ENCODE peak calls at places on chromosome X, in four cellular contexts. J is right atrium auricular region, G is HL-60, L is mammary epithelial cell. H is an unnamed sample.

GRCh38 chrX:39196192-39197102 is 395.2 kb downstream of the MID1IP1 start:
- DNase-seq in G (peak), L (peak), J (no peak), H (peak)

GRCh38 chrX:70433848-70434351 is 10.7 kb upstream of the DLG3 start:
- DNase-seq in J (peak), G (peak), L (peak), H (peak)

GRCh38 chrX:154824638-154825037 is 9.8 kb downstream of the SMIM9 start:
- DNase-seq in J (no peak), L (peak), G (no peak), H (no peak)

GRCh38 chrX:13669246-13669689 is 16.3 kb downstream of the TCEANC start:
- DNase-seq in G (peak), J (peak), L (peak), H (peak)

GRCh38 chrX:139816204-139816603 is 108.2 kb upstream of the MCF2 start:
- DNase-seq in J (no peak), G (no peak), L (no peak), H (no peak)

GRCh38 chrX:155577682-155578081 is 35.1 kb downstream of the TMLHE start:
- DNase-seq in J (no peak), L (no peak), G (no peak), H (no peak)

GRCh38 chrX:45669715-45670360 is 469.2 kb upstream of the DIPK2B start:
- DNase-seq in L (no peak), J (no peak), G (no peak), H (peak)

GRCh38 chrX:12702509-12703091 is 88.6 kb upstream of the PRPS2 start:
- DNase-seq in L (peak), J (no peak), G (no peak), H (no peak)

GRCh38 chrX:132331532-132331931 is 112.3 kb upstream of the RAP2C start:
- DNase-seq in J (no peak), L (no peak), G (no peak), H (no peak)

GRCh38 chrX:73913580-73913979 is 350.6 kb downstream of the CHIC1 start:
- DNase-seq in L (peak), G (no peak), J (no peak), H (peak)

GRCh38 chrX:49930046-49930445 is 7.7 kb downstream of the CLCN5 start:
- DNase-seq in L (no peak), J (no peak), G (no peak), H (no peak)

GRCh38 chrX:39398973-39399268 is 597.7 kb downstream of the MID1IP1 start:
- DNase-seq in J (no peak), L (no peak), G (no peak), H (no peak)

GRCh38 chrX:81662381-81662780 is 460.5 kb downstream of the SH3BGRL start:
- DNase-seq in G (no peak), L (no peak), J (no peak), H (no peak)

GRCh38 chrX:44223150-44223549 is 120.3 kb downstream of the EFHC2 start:
- DNase-seq in J (no peak), L (peak), G (no peak), H (peak)

GRCh38 chrX:41733939-41734338 is 10.0 kb downstream of the GPR82 start:
- DNase-seq in L (peak), G (no peak), J (no peak), H (no peak)

GRCh38 chrX:124747295-124747694 is 400.9 kb downstream of the SH2D1A start:
- DNase-seq in L (no peak), G (no peak), J (no peak), H (no peak)

GRCh38 chrX:13257223-13258051 is 62.4 kb downstream of the ATXN3L start:
- DNase-seq in G (no peak), J (no peak), L (no peak), H (no peak)

GRCh38 chrX:21839334-21840198 is at the start of gene MBTPS2:
- DNase-seq in J (peak), G (peak), L (peak), H (peak)
- TF ChIP-seq CTCF in J (no peak), G (no peak), L (peak), H (peak)

GRCh38 chrX:18996536-18996935 is 12.6 kb upstream of the PHKA2 start:
- DNase-seq in G (no peak), L (no peak), J (no peak), H (no peak)

GRCh38 chrX:18995216-18995615 is 11.3 kb upstream of the PHKA2 start:
- DNase-seq in L (peak), J (no peak), G (no peak), H (peak)

GRCh38 chrX:18997916-18998315 is 14.0 kb upstream of the PHKA2 start:
- DNase-seq in G (no peak), J (no peak), L (no peak), H (no peak)

GRCh38 chrX:18992829-18993228 is 8.9 kb upstream of the PHKA2 start:
- DNase-seq in J (no peak), L (no peak), G (no peak), H (no peak)

GRCh38 chrX:18994713-18995112 is 10.8 kb upstream of the PHKA2 start:
- DNase-seq in G (no peak), J (no peak), L (peak), H (peak)
- H3K4me3 ChIP-seq in G (no peak), J (no peak), L (no peak), H (no peak)

DNA sequence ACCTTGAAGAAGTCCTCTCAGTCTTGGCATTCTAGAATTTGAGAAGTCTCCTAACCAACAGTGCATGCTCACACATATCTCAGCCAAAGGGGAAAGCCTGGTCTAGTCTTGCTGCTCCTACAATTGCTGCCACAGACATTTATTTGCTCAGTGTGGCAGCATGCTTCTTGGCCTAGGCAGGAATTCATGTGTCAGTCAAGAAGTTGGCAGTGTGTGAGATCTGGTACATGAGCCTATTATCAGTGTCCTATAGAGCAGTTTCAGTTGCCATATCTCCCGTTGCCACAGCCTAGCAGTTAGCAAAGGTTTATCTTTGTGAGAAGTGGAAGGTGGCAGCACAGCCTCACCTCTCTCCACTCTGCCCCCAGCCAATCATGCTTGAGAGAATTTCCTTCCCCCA is 176.9 kb upstream of the ARHGEF9 start:
- DNase-seq in G (no peak), J (no peak), L (no peak), H (no peak)
- TF ChIP-seq CTCF in G (no peak), J (no peak), L (no peak), H (no peak)

DNA sequence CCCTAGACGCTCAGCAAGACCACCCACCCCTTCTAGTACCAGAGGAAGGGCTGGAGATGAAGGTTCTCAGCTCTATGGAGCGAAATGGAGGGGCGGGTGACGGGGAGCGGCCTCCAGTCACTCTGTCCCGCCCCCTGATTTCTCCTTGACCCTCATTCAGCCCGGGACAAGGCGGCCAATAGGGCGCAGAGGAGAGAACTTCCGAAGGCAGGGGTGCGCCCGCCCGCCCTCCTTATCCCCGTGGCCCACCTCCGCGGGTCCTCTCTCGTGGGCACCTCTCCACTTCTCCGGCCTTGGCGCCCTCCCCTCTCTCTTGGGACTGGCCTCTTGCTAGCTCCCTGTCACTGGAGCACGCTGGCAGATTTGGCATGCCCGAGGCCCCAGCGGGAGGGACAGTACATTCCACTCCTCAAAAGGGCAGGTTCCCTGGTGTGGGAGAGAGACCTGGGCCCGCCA is 1.1 kb upstream of the SEPTIN6 start:
- DNase-seq in G (no peak), J (no peak), L (no peak), H (no peak)
- H3K4me3 ChIP-seq in G (no peak), J (no peak), L (no peak), H (no peak)

DNA sequence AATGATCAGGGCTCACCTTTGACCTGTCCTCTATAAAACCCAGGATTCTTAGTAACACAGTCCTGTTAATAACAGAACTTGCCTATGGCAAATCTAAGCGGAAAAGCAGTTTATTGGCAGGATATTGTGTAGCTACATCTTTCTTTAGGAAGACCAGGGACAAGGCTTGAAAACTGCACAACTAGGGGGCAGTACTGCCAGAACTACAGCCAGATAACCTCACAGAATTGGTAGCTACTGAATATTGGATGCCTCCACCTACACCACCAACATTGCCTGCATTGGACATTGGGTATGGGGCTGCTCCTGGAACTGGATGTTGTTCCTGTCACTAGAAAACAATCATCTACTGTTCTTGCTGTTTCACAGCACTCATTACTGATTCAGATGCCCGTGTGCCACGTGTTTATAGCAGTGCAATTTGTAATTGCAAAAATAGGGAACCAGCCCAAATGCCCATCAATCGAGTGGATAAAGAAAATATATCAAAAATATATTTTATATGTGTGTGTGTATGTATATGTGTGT is 47.4 kb downstream of the REPS2 start:
- DNase-seq in G (no peak), L (no peak), J (no peak), H (no peak)
- TF ChIP-seq CTCF in G (no peak), L (peak), J (no peak), H (peak)

GRCh38 chrX:9466115-9466495 is 1.2 kb downstream of the TBL1X start:
- DNase-seq in L (no peak), G (no peak), J (peak), H (no peak)

GRCh38 chrX:9465380-9466114 is 689 bp downstream of the TBL1X start:
- DNase-seq in G (no peak), L (peak), J (no peak), H (no peak)

GRCh38 chrX:9467751-9468150 is 2.9 kb downstream of the TBL1X start:
- DNase-seq in G (no peak), L (no peak), J (no peak), H (no peak)

GRCh38 chrX:9466711-9467110 is 1.9 kb downstream of the TBL1X start:
- DNase-seq in L (no peak), G (no peak), J (no peak), H (no peak)

GRCh38 chrX:9467181-9467580 is 2.3 kb downstream of the TBL1X start:
- DNase-seq in L (no peak), J (no peak), G (no peak), H (no peak)
- H3K4me3 ChIP-seq in L (no peak), J (no peak), G (no peak), H (peak)

DNA sequence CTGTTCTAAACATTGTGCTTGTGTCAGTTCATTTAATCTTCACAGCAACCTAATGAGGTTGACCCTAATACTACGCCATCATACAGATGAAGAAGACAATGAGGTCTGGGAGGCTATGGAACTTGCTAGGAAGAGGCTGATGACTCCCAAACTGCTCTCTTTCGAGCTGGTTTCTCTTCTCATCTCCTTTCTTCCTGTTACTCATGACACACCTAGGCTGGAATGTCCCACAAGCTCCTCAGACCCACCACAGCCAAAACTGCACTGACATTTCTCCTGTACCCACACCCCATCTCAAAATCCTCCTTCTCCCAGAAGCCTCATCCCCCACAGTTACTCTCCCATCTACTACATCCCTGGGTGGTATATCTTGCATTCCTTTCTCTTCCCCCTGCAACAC is 27.4 kb upstream of the PJA1 start:
- DNase-seq in J (no peak), G (no peak), L (peak), H (no peak)
- TF ChIP-seq CTCF in J (no peak), G (no peak), L (no peak), H (no peak)

H was measured in astrocyte of the spinal cord.